ENCODE peak calls at places on chromosomes 12 and 14, in four cellular contexts. One of them, this sample, is unnamed. For H3K27me3 and H3K4me1, the result is how much of the 10 kb centered on the place peaks cover.

GRCh38 chr14:33457617-33458016 is 493.3 kb downstream of the EGLN3 start:
- DNase-seq in tibial nerve: no peak
- DNase-seq in body of pancreas: no peak
- DNase-seq in IMR-90: no peak
- DNase-seq in this sample: no peak

GRCh38 chr12:42094277-42094676 is 50.4 kb downstream of the GXYLT1 start:
- DNase-seq in tibial nerve: no peak
- DNase-seq in body of pancreas: no peak
- DNase-seq in IMR-90: peak
- DNase-seq in this sample: no peak

GRCh38 chr14:21699551-21699950 is 25.9 kb upstream of the OR4E1 start:
- DNase-seq in tibial nerve: no peak
- DNase-seq in body of pancreas: no peak
- DNase-seq in IMR-90: no peak
- DNase-seq in this sample: no peak

GRCh38 chr12:4243098-4243795 is 30.3 kb upstream of the CCND2 start:
- DNase-seq in tibial nerve: no peak
- DNase-seq in body of pancreas: no peak
- DNase-seq in IMR-90: no peak
- DNase-seq in this sample: no peak

GRCh38 chr12:116384629-116385485 is 107.4 kb upstream of the MED13L start:
- DNase-seq in tibial nerve: no peak
- DNase-seq in body of pancreas: no peak
- DNase-seq in IMR-90: peak
- DNase-seq in this sample: no peak

GRCh38 chr14:74265312-74265965 is 26.2 kb downstream of the VSX2 start:
- DNase-seq in tibial nerve: no peak
- DNase-seq in body of pancreas: no peak
- DNase-seq in IMR-90: no peak
- DNase-seq in this sample: no peak

GRCh38 chr14:99347561-99347960 is 75.6 kb upstream of the BCL11B start:
- DNase-seq in tibial nerve: no peak
- DNase-seq in body of pancreas: no peak
- DNase-seq in IMR-90: no peak
- DNase-seq in this sample: no peak

GRCh38 chr14:71471604-71472003 is 460.6 kb upstream of the RGS6 start:
- DNase-seq in tibial nerve: no peak
- DNase-seq in body of pancreas: no peak
- DNase-seq in IMR-90: no peak
- DNase-seq in this sample: no peak

GRCh38 chr12:104971276-104971675 is 13.2 kb upstream of the SLC41A2 start:
- DNase-seq in tibial nerve: no peak
- DNase-seq in body of pancreas: no peak
- DNase-seq in IMR-90: no peak
- DNase-seq in this sample: no peak

GRCh38 chr12:132494294-132495164 is 4.6 kb downstream of the FBRSL1 start:
- DNase-seq in tibial nerve: no peak
- DNase-seq in body of pancreas: peak
- DNase-seq in IMR-90: no peak
- DNase-seq in this sample: peak

GRCh38 chr14:78997811-78998210 is 827.6 kb downstream of the NRXN3 start:
- DNase-seq in tibial nerve: no peak
- DNase-seq in body of pancreas: no peak
- DNase-seq in IMR-90: peak
- DNase-seq in this sample: peak

GRCh38 chr14:99327458-99328250 is 55.7 kb upstream of the BCL11B start:
- DNase-seq in tibial nerve: no peak
- DNase-seq in body of pancreas: no peak
- DNase-seq in IMR-90: no peak
- DNase-seq in this sample: no peak

GRCh38 chr14:55610717-55611370 is 30.8 kb downstream of the KTN1 start:
- DNase-seq in tibial nerve: no peak
- DNase-seq in body of pancreas: no peak
- DNase-seq in IMR-90: no peak
- DNase-seq in this sample: no peak

GRCh38 chr12:60059180-60059579 is 463.4 kb downstream of the SLC16A7 start:
- DNase-seq in tibial nerve: no peak
- DNase-seq in body of pancreas: no peak
- DNase-seq in IMR-90: peak
- DNase-seq in this sample: no peak

GRCh38 chr12:123384318-123384993 is 524 bp downstream of the KMT5A start:
- DNase-seq in tibial nerve: no peak
- DNase-seq in body of pancreas: no peak
- DNase-seq in IMR-90: no peak
- DNase-seq in this sample: peak

GRCh38 chr14:94977016-94977415 is 180.3 kb downstream of the DICER1 start:
- DNase-seq in tibial nerve: no peak
- DNase-seq in body of pancreas: no peak
- DNase-seq in IMR-90: no peak
- DNase-seq in this sample: no peak

GRCh38 chr12:122687091-122687490 is 16.1 kb downstream of the HCAR2 start:
- DNase-seq in tibial nerve: no peak
- DNase-seq in body of pancreas: no peak
- DNase-seq in IMR-90: peak
- DNase-seq in this sample: no peak

GRCh38 chr12:128637616-128638606 is 185.8 kb downstream of the SLC15A4 start:
- DNase-seq in tibial nerve: no peak
- DNase-seq in body of pancreas: no peak
- DNase-seq in IMR-90: no peak
- DNase-seq in this sample: no peak

GRCh38 chr14:106877527-106877926 is 1351.1 kb downstream of the TMEM121 start:
- DNase-seq in tibial nerve: no peak
- DNase-seq in body of pancreas: no peak
- DNase-seq in IMR-90: no peak
- DNase-seq in this sample: peak

GRCh38 chr12:53995311-53996187 is 4.4 kb upstream of the HOXC9 start:
- DNase-seq in tibial nerve: no peak
- DNase-seq in body of pancreas: no peak
- DNase-seq in IMR-90: no peak
- DNase-seq in this sample: no peak

GRCh38 chr12:12592930-12593329 is 18.7 kb upstream of the CREBL2 start:
- DNase-seq in tibial nerve: no peak
- DNase-seq in body of pancreas: no peak
- DNase-seq in IMR-90: peak
- DNase-seq in this sample: no peak

GRCh38 chr14:37596790-37597189 is 1.4 kb downstream of the TTC6 start:
- DNase-seq in tibial nerve: no peak
- DNase-seq in body of pancreas: no peak
- DNase-seq in IMR-90: no peak
- DNase-seq in this sample: no peak
- H3K27me3 ChIP-seq in tibial nerve: half or more
- H3K27me3 ChIP-seq in body of pancreas: under half
- H3K27me3 ChIP-seq in IMR-90: half or more
- H3K27me3 ChIP-seq in this sample: under half

GRCh38 chr14:100989924-100990323 is 86.4 kb upstream of the RTL1 start:
- DNase-seq in tibial nerve: no peak
- DNase-seq in body of pancreas: no peak
- DNase-seq in IMR-90: peak
- DNase-seq in this sample: no peak

GRCh38 chr14:100988411-100988900 is 84.9 kb upstream of the RTL1 start:
- DNase-seq in tibial nerve: no peak
- DNase-seq in body of pancreas: no peak
- DNase-seq in IMR-90: peak
- DNase-seq in this sample: no peak

GRCh38 chr14:100983710-100984109 is 80.2 kb upstream of the RTL1 start:
- DNase-seq in tibial nerve: no peak
- DNase-seq in body of pancreas: no peak
- DNase-seq in IMR-90: no peak
- DNase-seq in this sample: no peak

GRCh38 chr14:100988956-100989355 is 85.4 kb upstream of the RTL1 start:
- DNase-seq in tibial nerve: no peak
- DNase-seq in body of pancreas: no peak
- DNase-seq in IMR-90: no peak
- DNase-seq in this sample: no peak

DNA sequence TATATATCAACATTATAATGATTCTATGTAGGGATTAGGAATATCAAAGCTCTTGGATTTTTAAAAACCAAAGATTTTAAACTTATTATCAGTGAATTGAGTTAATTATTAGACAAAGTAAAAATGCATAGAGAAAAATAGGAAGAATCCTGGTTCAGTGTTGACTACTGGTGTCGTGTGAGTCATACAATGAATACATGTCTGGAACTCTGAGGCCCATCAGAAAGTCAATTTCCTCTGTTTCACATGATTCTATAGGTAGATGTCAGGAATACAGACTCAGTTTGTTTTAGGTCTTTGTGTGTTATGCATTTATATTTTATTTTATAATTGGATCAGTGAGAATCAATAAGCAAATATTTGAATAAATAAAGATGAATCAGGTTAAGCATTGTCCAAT is 84.5 kb upstream of the RTL1 start:
- DNase-seq in tibial nerve: no peak
- DNase-seq in body of pancreas: no peak
- DNase-seq in IMR-90: peak
- DNase-seq in this sample: no peak
- H3K4me1 ChIP-seq in tibial nerve: under half
- H3K4me1 ChIP-seq in body of pancreas: under half
- H3K4me1 ChIP-seq in IMR-90: under half
- H3K4me1 ChIP-seq in this sample: under half

GRCh38 chr12:8532045-8532444 is 8.7 kb downstream of the CLEC4E start:
- DNase-seq in tibial nerve: no peak
- DNase-seq in body of pancreas: no peak
- DNase-seq in IMR-90: no peak
- DNase-seq in this sample: no peak
- H3K27me3 ChIP-seq in tibial nerve: under half
- H3K27me3 ChIP-seq in body of pancreas: under half
- H3K27me3 ChIP-seq in IMR-90: under half
- H3K27me3 ChIP-seq in this sample: under half

GRCh38 chr12:89954259-89954658 is 245.6 kb upstream of the ATP2B1 start:
- DNase-seq in tibial nerve: no peak
- DNase-seq in body of pancreas: no peak
- DNase-seq in IMR-90: no peak
- DNase-seq in this sample: no peak
- H3K4me1 ChIP-seq in tibial nerve: under half
- H3K4me1 ChIP-seq in body of pancreas: under half
- H3K4me1 ChIP-seq in IMR-90: under half
- H3K4me1 ChIP-seq in this sample: under half

GRCh38 chr12:65125247-65125646 is 4.1 kb upstream of the WIF1 start:
- DNase-seq in tibial nerve: no peak
- DNase-seq in body of pancreas: no peak
- DNase-seq in IMR-90: no peak
- DNase-seq in this sample: no peak
- H3K27me3 ChIP-seq in tibial nerve: half or more
- H3K27me3 ChIP-seq in body of pancreas: under half
- H3K27me3 ChIP-seq in IMR-90: under half
- H3K27me3 ChIP-seq in this sample: under half

DNA sequence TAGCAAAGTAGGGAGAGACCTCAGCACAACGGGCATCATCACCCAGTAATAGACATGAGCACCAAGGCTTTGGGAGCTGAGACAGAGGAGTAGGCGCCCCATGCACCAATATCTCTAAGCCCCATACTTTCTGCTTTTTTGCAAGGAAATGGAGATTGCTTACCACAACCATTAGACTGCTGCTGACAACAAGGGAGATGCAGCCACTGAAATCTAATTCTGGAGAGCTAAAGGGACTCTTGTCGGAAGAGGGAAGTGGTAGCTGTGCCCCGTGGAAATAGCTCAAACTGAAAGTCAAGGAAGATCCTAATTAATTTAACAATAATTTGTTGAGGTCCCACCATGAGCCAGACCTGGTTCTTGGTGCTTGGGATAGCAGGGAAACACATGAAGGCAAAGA is 1131.1 kb downstream of the BCL11B start:
- DNase-seq in tibial nerve: no peak
- DNase-seq in body of pancreas: no peak
- DNase-seq in IMR-90: no peak
- DNase-seq in this sample: no peak
- H3K4me1 ChIP-seq in tibial nerve: under half
- H3K4me1 ChIP-seq in body of pancreas: under half
- H3K4me1 ChIP-seq in IMR-90: under half
- H3K4me1 ChIP-seq in this sample: under half

DNA sequence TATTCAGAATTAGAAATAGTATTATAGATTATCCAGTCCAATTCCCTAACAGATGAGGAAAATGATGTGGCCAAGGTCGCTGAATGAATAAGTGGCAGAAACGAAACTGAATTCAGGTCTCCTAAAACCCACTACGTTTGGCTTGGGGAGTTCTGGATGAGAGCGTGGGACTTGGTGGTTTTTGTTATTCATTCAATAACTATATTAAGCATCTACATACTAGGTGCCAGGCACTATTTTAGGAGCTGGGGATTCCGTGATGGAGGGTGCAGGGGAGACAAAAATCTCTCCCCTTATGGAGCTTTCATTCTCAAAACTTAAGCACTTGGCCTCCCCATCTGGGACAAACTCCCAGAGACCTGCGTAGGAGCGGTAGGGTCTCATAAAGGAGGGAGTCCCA is 785 bp upstream of the CCDC184 start:
- DNase-seq in tibial nerve: no peak
- DNase-seq in body of pancreas: no peak
- DNase-seq in IMR-90: no peak
- DNase-seq in this sample: no peak
- H3K27me3 ChIP-seq in tibial nerve: under half
- H3K27me3 ChIP-seq in body of pancreas: under half
- H3K27me3 ChIP-seq in IMR-90: half or more
- H3K27me3 ChIP-seq in this sample: under half

DNA sequence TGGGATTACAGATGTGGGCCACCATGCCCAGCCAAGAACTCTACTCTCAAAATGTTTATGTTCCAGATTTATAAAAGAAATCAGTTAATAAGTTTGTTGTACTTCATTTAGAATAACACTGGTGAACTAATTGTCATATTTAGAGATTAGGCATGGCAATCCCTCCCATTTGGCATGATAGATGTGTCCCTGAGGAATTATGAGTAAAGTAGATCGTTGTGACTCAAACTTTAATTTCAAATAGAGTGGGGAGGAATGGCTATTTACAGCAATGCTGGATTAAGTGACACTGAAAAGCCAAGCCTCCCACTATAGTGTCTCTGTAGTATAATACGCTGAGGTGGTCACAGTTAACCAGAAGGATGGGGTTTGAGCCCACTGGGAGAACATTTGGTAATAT is 39.3 kb upstream of the RTRAF start:
- DNase-seq in tibial nerve: no peak
- DNase-seq in body of pancreas: no peak
- DNase-seq in IMR-90: no peak
- DNase-seq in this sample: no peak
- H3K4me1 ChIP-seq in tibial nerve: under half
- H3K4me1 ChIP-seq in body of pancreas: under half
- H3K4me1 ChIP-seq in IMR-90: under half
- H3K4me1 ChIP-seq in this sample: under half